ENCODE peak calls at places on chromosome 20, in eight cellular contexts. M is CD8-positive, alpha-beta T cell; N is mesendoderm; W is fibroblast of lung; D is PC-3; Z is effector memory CD4-positive, alpha-beta T cell; I is uterus; T is psoas muscle. J is an unnamed sample.
A peak's percentile ranks its signal among the peaks of the same experiment; 100 is the strongest.

GRCh38 chr20:58224097-58224496 is 4.4 kb downstream of the ANKRD60 start:
- DNase-seq in Z (no peak), T (no peak), I (no peak), M (no peak), D (peak; percentile 78), W (no peak), N (no peak), J (no peak)

GRCh38 chr20:62374431-62375152 is 7.5 kb upstream of the LAMA5 start:
- DNase-seq in W (no peak), Z (no peak), M (no peak), I (no peak), N (no peak), D (no peak), T (no peak), J (no peak)

GRCh38 chr20:20085071-20085470 is 32.7 kb downstream of the CFAP61 start:
- DNase-seq in W (no peak), M (no peak), D (no peak), I (no peak), Z (no peak), T (peak; percentile 78), N (no peak), J (peak; percentile 77)

GRCh38 chr20:53608071-53608455 is 14.4 kb upstream of the ZNF217 start:
- DNase-seq in T (no peak), M (no peak), W (no peak), I (no peak), Z (no peak), D (no peak), N (no peak), J (no peak)

GRCh38 chr20:59153355-59153681 is 10.3 kb upstream of the ZNF831 start:
- DNase-seq in W (no peak), N (no peak), D (no peak), I (peak; percentile 57), Z (no peak), T (peak; percentile 73), M (no peak), J (peak; percentile 57)

GRCh38 chr20:46604551-46605133 is 46.6 kb downstream of the SLC13A3 start:
- DNase-seq in T (no peak), W (no peak), N (no peak), D (no peak), I (no peak), M (no peak), Z (no peak), J (no peak)

GRCh38 chr20:62056975-62057374 is 8.7 kb downstream of the TAF4 start:
- DNase-seq in T (no peak), Z (no peak), I (no peak), D (no peak), W (no peak), M (no peak), N (no peak), J (no peak)

GRCh38 chr20:22775671-22776139 is 191.3 kb upstream of the FOXA2 start:
- DNase-seq in M (no peak), Z (no peak), T (no peak), N (no peak), D (peak; percentile 96), I (no peak), W (peak; percentile 53), J (no peak)

GRCh38 chr20:48733296-48733790 is 94.5 kb downstream of the PREX1 start:
- DNase-seq in W (peak; percentile 62), I (no peak), Z (no peak), D (no peak), T (no peak), N (peak; percentile 65), M (no peak), J (no peak)

GRCh38 chr20:38098952-38099351 is 65.4 kb downstream of the RPRD1B start:
- DNase-seq in Z (no peak), T (no peak), D (no peak), M (no peak), W (no peak), N (no peak), I (no peak), J (no peak)

GRCh38 chr20:6074145-6074561 is 20.3 kb upstream of the LRRN4 start:
- DNase-seq in Z (no peak), N (peak; percentile 81), W (no peak), T (no peak), M (no peak), D (peak; percentile 26), I (no peak), J (no peak)

GRCh38 chr20:45926731-45927070 is 7.8 kb upstream of the PCIF1 start:
- DNase-seq in Z (no peak), D (no peak), T (no peak), W (no peak), M (no peak), N (no peak), I (no peak), J (no peak)

GRCh38 chr20:48877299-48877698 is 44.2 kb upstream of the ARFGEF2 start:
- DNase-seq in Z (no peak), I (no peak), M (no peak), D (no peak), T (no peak), N (no peak), W (no peak), J (no peak)

GRCh38 chr20:52446421-52447231 is 255.0 kb upstream of the ZFP64 start:
- DNase-seq in M (no peak), Z (no peak), T (no peak), D (peak; percentile 7), N (no peak), W (peak; percentile 88), I (no peak), J (no peak)

GRCh38 chr20:54017846-54018245 is 52.5 kb downstream of the BCAS1 start:
- DNase-seq in T (no peak), W (no peak), D (no peak), Z (no peak), I (no peak), N (no peak), M (no peak), J (no peak)

GRCh38 chr20:53124075-53124532 is 151.9 kb downstream of the TSHZ2 start:
- DNase-seq in N (no peak), I (peak; percentile 37), D (no peak), Z (no peak), W (peak; percentile 8), M (no peak), T (peak; percentile 49), J (peak; percentile 40)

GRCh38 chr20:63874254-63874653 is 9.2 kb downstream of the TPD52L2 start:
- DNase-seq in I (no peak), Z (no peak), N (no peak), M (no peak), D (no peak), T (peak; percentile 13), W (no peak), J (no peak)

GRCh38 chr20:39124064-39124463 is 161.9 kb downstream of the DHX35 start:
- DNase-seq in N (no peak), M (no peak), T (no peak), Z (no peak), W (no peak), D (peak; percentile 30), I (no peak), J (no peak)

GRCh38 chr20:39117486-39117885 is 155.3 kb downstream of the DHX35 start:
- DNase-seq in N (no peak), T (no peak), M (no peak), D (peak; percentile 61), W (peak; percentile 49), Z (no peak), I (no peak), J (no peak)

DNA sequence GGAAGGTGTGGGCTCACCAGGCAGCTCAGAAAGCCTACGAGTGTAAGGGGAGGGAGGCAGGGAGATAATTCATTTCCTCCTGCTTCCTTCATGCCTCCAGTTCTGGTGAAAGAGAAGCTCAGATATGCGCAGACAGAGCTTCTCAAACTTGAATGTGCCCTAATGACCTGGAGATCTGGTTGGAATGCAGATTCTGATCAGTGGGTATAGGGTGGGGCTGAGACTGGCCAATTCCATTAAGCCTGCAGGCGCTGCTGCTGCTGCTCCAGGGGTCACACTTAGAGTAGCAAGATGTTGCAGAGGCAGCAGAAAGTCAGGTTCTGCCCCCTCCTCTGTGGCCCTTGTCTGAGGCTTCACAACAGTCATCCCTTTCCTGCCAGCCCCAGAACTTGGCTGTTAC is 161.0 kb downstream of the DHX35 start:
- DNase-seq in N (peak; percentile 64), D (no peak), Z (no peak), I (no peak), M (no peak), W (no peak), T (no peak), J (no peak)
- H3K4me1 ChIP-seq in N (peaks cover 5% of the 10 kb centered on the region), D (no peaks in the 10 kb centered on the region), Z (no peaks in the 10 kb centered on the region), I (no peaks in the 10 kb centered on the region), M (no peaks in the 10 kb centered on the region), W (no peaks in the 10 kb centered on the region), T (no peaks in the 10 kb centered on the region), J (no peaks in the 10 kb centered on the region)

DNA sequence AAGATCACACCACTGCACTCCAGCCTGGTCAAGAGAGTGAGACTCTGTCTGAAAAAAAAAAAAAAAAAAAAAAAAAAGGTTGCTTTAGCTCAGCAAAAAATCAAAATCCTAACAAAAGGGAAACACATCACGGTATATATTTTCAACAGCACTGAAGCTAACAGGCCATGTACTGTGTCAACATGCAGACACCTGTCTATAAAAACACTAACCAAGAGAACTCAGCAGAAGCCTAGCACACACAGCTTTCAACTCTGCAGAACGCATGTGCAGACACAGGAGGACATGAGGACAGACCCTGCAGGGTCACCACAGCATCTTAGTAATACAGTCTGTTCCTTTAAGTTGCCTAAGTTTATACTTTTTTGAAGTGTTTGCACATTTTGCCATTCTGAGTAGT is 13.5 kb downstream of the NINL start:
- DNase-seq in Z (no peak), D (no peak), I (no peak), M (no peak), T (no peak), W (no peak), N (no peak), J (no peak)
- H3K27ac ChIP-seq in Z (no peak overlapping the region), D (no peak overlapping the region), I (no peak overlapping the region), M (no peak overlapping the region), T (no peak overlapping the region), W (no peak overlapping the region), N (no peak overlapping the region), J (no peak overlapping the region)

DNA sequence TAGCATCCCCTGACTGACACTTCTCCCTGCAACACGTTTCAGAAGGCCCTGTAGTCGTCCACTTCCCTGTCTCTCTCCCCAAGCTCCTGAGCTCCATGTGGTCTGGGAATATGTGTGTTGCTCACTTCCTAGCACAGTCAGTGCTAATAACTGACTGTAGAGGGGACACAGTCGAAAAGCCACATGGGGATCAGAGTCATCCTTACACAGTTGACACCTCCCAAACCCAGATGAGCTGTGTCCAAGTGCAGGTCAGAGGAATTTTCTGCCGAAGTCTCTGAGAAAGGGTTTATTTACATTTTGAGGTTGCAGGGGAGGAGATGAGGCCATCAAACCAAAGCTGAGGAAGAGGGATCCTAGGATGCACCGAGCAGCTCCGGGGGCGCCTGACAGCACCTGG is 3.5 kb upstream of the ADAM33 start:
- DNase-seq in W (no peak), D (no peak), Z (no peak), M (no peak), T (no peak), I (no peak), N (no peak), J (no peak)
- H3K4me3 ChIP-seq in W (no peak overlapping the region), D (no peak overlapping the region), Z (no peak overlapping the region), M (no peak overlapping the region), T (no peak overlapping the region), I (no peak overlapping the region), N (no peak overlapping the region), J (no peak overlapping the region)

GRCh38 chr20:41249781-41250281 is 67.7 kb downstream of the ZHX3 start:
- DNase-seq in T (no peak), D (peak; percentile 25), Z (no peak), N (peak; percentile 90), W (peak; percentile 47), I (peak; percentile 50), M (no peak), J (no peak)
- H3K4me1 ChIP-seq in T (peaks cover 50% of the 10 kb centered on the region), D (peaks cover 23% of the 10 kb centered on the region), Z (no peaks in the 10 kb centered on the region), N (no peaks in the 10 kb centered on the region), W (peaks cover 21% of the 10 kb centered on the region), I (peaks cover 24% of the 10 kb centered on the region), M (no peaks in the 10 kb centered on the region), J (peaks cover 63% of the 10 kb centered on the region)